ENCODE peak calls at places on chromosome 13, in five cellular contexts. One of them, this sample, is unnamed.

GRCh38 chr13:104816716-104817115 is 1718.7 kb downstream of the EFNB2 start:
- DNase-seq in HCT116: no peak
- DNase-seq in H1: no peak
- DNase-seq in SK-N-SH: no peak
- DNase-seq in GM12878: no peak
- DNase-seq in this sample: no peak

GRCh38 chr13:107271226-107271625 is 703.3 kb upstream of the ARGLU1 start:
- DNase-seq in H1: peak; percentile 49
- DNase-seq in GM12878: no peak
- DNase-seq in SK-N-SH: peak; percentile 36
- DNase-seq in HCT116: no peak
- DNase-seq in this sample: no peak

GRCh38 chr13:114147803-114148520 is 15.5 kb upstream of the RASA3 start:
- DNase-seq in H1: no peak
- DNase-seq in GM12878: no peak
- DNase-seq in SK-N-SH: peak; percentile 5
- DNase-seq in HCT116: no peak
- DNase-seq in this sample: no peak

GRCh38 chr13:92259523-92259922 is 861.1 kb downstream of the GPC5 start:
- DNase-seq in GM12878: no peak
- DNase-seq in H1: no peak
- DNase-seq in HCT116: no peak
- DNase-seq in SK-N-SH: no peak
- DNase-seq in this sample: no peak

GRCh38 chr13:52319876-52320275 is 86.1 kb downstream of the THSD1 start:
- DNase-seq in H1: no peak
- DNase-seq in HCT116: no peak
- DNase-seq in SK-N-SH: no peak
- DNase-seq in GM12878: no peak
- DNase-seq in this sample: no peak

GRCh38 chr13:39656325-39656677 is 839 bp downstream of the COG6 start:
- DNase-seq in H1: no peak
- DNase-seq in SK-N-SH: no peak
- DNase-seq in HCT116: no peak
- DNase-seq in GM12878: no peak
- DNase-seq in this sample: no peak

GRCh38 chr13:111526922-111527321 is 206.5 kb downstream of the TEX29 start:
- DNase-seq in SK-N-SH: no peak
- DNase-seq in GM12878: no peak
- DNase-seq in HCT116: no peak
- DNase-seq in H1: no peak
- DNase-seq in this sample: no peak

GRCh38 chr13:46040763-46041162 is 11.8 kb downstream of the ZC3H13 start:
- DNase-seq in SK-N-SH: no peak
- DNase-seq in HCT116: no peak
- DNase-seq in H1: no peak
- DNase-seq in GM12878: no peak
- DNase-seq in this sample: no peak

GRCh38 chr13:83372786-83373185 is 509.5 kb downstream of the SLITRK1 start:
- DNase-seq in SK-N-SH: no peak
- DNase-seq in GM12878: no peak
- DNase-seq in HCT116: no peak
- DNase-seq in H1: no peak
- DNase-seq in this sample: no peak

GRCh38 chr13:53311561-53311960 is 282.9 kb downstream of the OLFM4 start:
- DNase-seq in GM12878: no peak
- DNase-seq in H1: no peak
- DNase-seq in HCT116: no peak
- DNase-seq in SK-N-SH: no peak
- DNase-seq in this sample: no peak

GRCh38 chr13:112229445-112229844 is 146.7 kb upstream of the SPACA7 start:
- DNase-seq in HCT116: no peak
- DNase-seq in SK-N-SH: no peak
- DNase-seq in H1: no peak
- DNase-seq in GM12878: no peak
- DNase-seq in this sample: no peak

GRCh38 chr13:97505022-97505421 is 71.1 kb downstream of the RAP2A start:
- DNase-seq in GM12878: no peak
- DNase-seq in HCT116: no peak
- DNase-seq in SK-N-SH: no peak
- DNase-seq in H1: no peak
- DNase-seq in this sample: no peak

GRCh38 chr13:95707442-95708389 is 30.8 kb downstream of the DNAJC3 start:
- DNase-seq in GM12878: no peak
- DNase-seq in HCT116: no peak
- DNase-seq in H1: no peak
- DNase-seq in SK-N-SH: no peak
- DNase-seq in this sample: no peak

GRCh38 chr13:40518481-40518882 is 148.0 kb downstream of the FOXO1 start:
- DNase-seq in HCT116: no peak
- DNase-seq in H1: peak; percentile 28
- DNase-seq in SK-N-SH: no peak
- DNase-seq in GM12878: peak; percentile 60
- DNase-seq in this sample: no peak

GRCh38 chr13:27556109-27556508 is 64.2 kb downstream of the LNX2 start:
- DNase-seq in H1: no peak
- DNase-seq in HCT116: no peak
- DNase-seq in SK-N-SH: no peak
- DNase-seq in GM12878: no peak
- DNase-seq in this sample: peak; percentile 13

GRCh38 chr13:85521586-85521985 is 277.6 kb downstream of the SLITRK6 start:
- DNase-seq in H1: no peak
- DNase-seq in GM12878: no peak
- DNase-seq in HCT116: no peak
- DNase-seq in SK-N-SH: no peak
- DNase-seq in this sample: no peak

GRCh38 chr13:35965226-35965927 is 165.8 kb downstream of the DCLK1 start:
- DNase-seq in GM12878: no peak
- DNase-seq in HCT116: no peak
- DNase-seq in SK-N-SH: peak; percentile 74
- DNase-seq in H1: no peak
- DNase-seq in this sample: no peak

GRCh38 chr13:31965361-31966066 is 66.1 kb upstream of the FRY start:
- DNase-seq in GM12878: peak; percentile 84
- DNase-seq in SK-N-SH: no peak
- DNase-seq in H1: no peak
- DNase-seq in HCT116: no peak
- DNase-seq in this sample: no peak

GRCh38 chr13:109140054-109140776 is 510.8 kb downstream of the MYO16 start:
- DNase-seq in H1: no peak
- DNase-seq in GM12878: no peak
- DNase-seq in HCT116: no peak
- DNase-seq in SK-N-SH: peak; percentile 66
- DNase-seq in this sample: no peak

GRCh38 chr13:99585609-99586008 is 84.3 kb downstream of the TM9SF2 start:
- DNase-seq in SK-N-SH: no peak
- DNase-seq in H1: no peak
- DNase-seq in GM12878: no peak
- DNase-seq in HCT116: no peak
- DNase-seq in this sample: no peak

GRCh38 chr13:49000247-49000646 is 24.5 kb downstream of the FNDC3A start:
- DNase-seq in SK-N-SH: no peak
- DNase-seq in H1: no peak
- DNase-seq in GM12878: no peak
- DNase-seq in HCT116: no peak
- DNase-seq in this sample: no peak

GRCh38 chr13:85864963-85865530 is 65.8 kb upstream of the SLITRK6 start:
- DNase-seq in SK-N-SH: peak; percentile 22
- DNase-seq in GM12878: no peak
- DNase-seq in HCT116: peak; percentile 10
- DNase-seq in H1: no peak
- DNase-seq in this sample: peak; percentile 67

GRCh38 chr13:113907637-113908617 is 44.1 kb upstream of the GAS6 start:
- DNase-seq in SK-N-SH: no peak
- DNase-seq in HCT116: no peak
- DNase-seq in GM12878: no peak
- DNase-seq in H1: no peak
- DNase-seq in this sample: no peak

GRCh38 chr13:20924758-20925394 is 22.3 kb upstream of the XPO4 start:
- DNase-seq in H1: peak; percentile 88
- DNase-seq in GM12878: no peak
- DNase-seq in SK-N-SH: peak; percentile 59
- DNase-seq in HCT116: peak; percentile 70
- DNase-seq in this sample: peak; percentile 75

GRCh38 chr13:43058318-43058674 is 34.9 kb downstream of the DNAJC15 start:
- DNase-seq in H1: no peak
- DNase-seq in SK-N-SH: no peak
- DNase-seq in GM12878: no peak
- DNase-seq in HCT116: peak; percentile 87
- DNase-seq in this sample: no peak

GRCh38 chr13:23558675-23559536 is 11.3 kb upstream of the TNFRSF19 start:
- DNase-seq in GM12878: no peak
- DNase-seq in H1: no peak
- DNase-seq in SK-N-SH: peak; percentile 31
- DNase-seq in HCT116: peak; percentile 10
- DNase-seq in this sample: no peak

GRCh38 chr13:95564091-95564490 is 11.6 kb downstream of the CLDN10 start:
- DNase-seq in H1: no peak
- DNase-seq in GM12878: no peak
- DNase-seq in HCT116: no peak
- DNase-seq in SK-N-SH: no peak
- DNase-seq in this sample: no peak

GRCh38 chr13:90717451-90717936 is 630.0 kb upstream of the MIR17HG start:
- DNase-seq in H1: no peak
- DNase-seq in SK-N-SH: no peak
- DNase-seq in GM12878: no peak
- DNase-seq in HCT116: peak; percentile 22
- DNase-seq in this sample: no peak

DNA sequence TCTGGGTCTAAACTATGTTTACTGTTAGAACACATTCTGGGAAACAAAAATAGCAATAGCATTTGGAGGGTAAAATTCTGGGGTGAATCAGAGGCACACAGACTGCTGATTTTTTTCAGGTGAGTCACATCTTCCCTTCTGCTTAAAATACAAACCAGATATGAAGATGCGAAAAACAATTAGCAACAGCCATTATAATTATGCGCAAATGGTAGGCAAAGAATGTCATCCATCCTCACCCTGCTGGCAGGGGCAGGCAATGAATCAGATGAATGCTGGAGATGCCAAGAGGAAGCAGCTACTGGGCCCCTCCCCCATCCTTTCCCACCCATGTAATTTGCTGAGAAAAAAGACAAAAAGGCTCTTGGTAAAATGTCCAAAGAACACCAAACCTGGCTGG is 282.9 kb downstream of the KLF5 start:
- DNase-seq in H1: no peak
- DNase-seq in HCT116: no peak
- DNase-seq in SK-N-SH: no peak
- DNase-seq in GM12878: no peak
- DNase-seq in this sample: no peak
- TF ChIP-seq JUND in H1: no peak
- TF ChIP-seq JUND in HCT116: no peak
- TF ChIP-seq JUND in SK-N-SH: peak; percentile 43
- TF ChIP-seq JUND in GM12878: no peak
- TF ChIP-seq JUND in this sample: no peak

GRCh38 chr13:71806885-71807284 is 60.1 kb downstream of the DACH1 start:
- DNase-seq in H1: no peak
- DNase-seq in SK-N-SH: no peak
- DNase-seq in GM12878: no peak
- DNase-seq in HCT116: no peak
- DNase-seq in this sample: no peak
- TF ChIP-seq JUND in H1: no peak
- TF ChIP-seq JUND in SK-N-SH: no peak
- TF ChIP-seq JUND in GM12878: no peak
- TF ChIP-seq JUND in HCT116: no peak
- TF ChIP-seq JUND in this sample: no peak

GRCh38 chr13:44306401-44307192 is 67.0 kb upstream of the SERP2 start:
- DNase-seq in SK-N-SH: no peak
- DNase-seq in GM12878: no peak
- DNase-seq in H1: peak; percentile 57
- DNase-seq in HCT116: peak; percentile 99
- DNase-seq in this sample: no peak
- TF ChIP-seq JUND in SK-N-SH: peak; percentile 71
- TF ChIP-seq JUND in GM12878: no peak
- TF ChIP-seq JUND in H1: no peak
- TF ChIP-seq JUND in HCT116: no peak
- TF ChIP-seq JUND in this sample: no peak

GRCh38 chr13:50521750-50522149 is 321.7 kb downstream of the DLEU7 start:
- DNase-seq in HCT116: no peak
- DNase-seq in GM12878: no peak
- DNase-seq in SK-N-SH: no peak
- DNase-seq in H1: no peak
- DNase-seq in this sample: no peak

GRCh38 chr13:50519866-50520265 is 323.6 kb downstream of the DLEU7 start:
- DNase-seq in SK-N-SH: no peak
- DNase-seq in GM12878: no peak
- DNase-seq in HCT116: no peak
- DNase-seq in H1: no peak
- DNase-seq in this sample: no peak

GRCh38 chr13:50518131-50518530 is 325.4 kb downstream of the DLEU7 start:
- DNase-seq in HCT116: no peak
- DNase-seq in H1: no peak
- DNase-seq in GM12878: no peak
- DNase-seq in SK-N-SH: no peak
- DNase-seq in this sample: no peak

GRCh38 chr13:50521191-50521590 is 322.3 kb downstream of the DLEU7 start:
- DNase-seq in GM12878: no peak
- DNase-seq in SK-N-SH: no peak
- DNase-seq in H1: no peak
- DNase-seq in HCT116: no peak
- DNase-seq in this sample: no peak

DNA sequence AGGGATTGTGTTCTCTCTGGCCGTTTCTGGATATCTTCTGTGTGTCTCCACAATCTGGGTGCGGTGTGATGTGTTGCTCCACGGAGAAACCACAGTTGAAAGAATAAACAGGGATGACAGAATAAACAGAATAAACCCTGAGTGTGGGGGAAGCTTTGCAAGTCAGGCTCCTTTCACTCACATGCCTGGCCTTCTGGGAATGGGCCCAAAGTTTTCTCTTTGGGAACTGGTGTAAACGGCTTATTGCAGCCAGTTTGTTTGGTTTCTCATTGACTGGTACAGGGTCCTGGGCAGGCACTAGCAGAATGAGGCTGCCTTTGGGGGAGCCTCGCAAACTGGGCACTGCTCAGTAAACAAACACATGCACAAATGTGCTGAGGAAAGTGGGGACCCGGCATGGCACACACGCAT is 324.7 kb downstream of the DLEU7 start:
- DNase-seq in GM12878: no peak
- DNase-seq in SK-N-SH: no peak
- DNase-seq in HCT116: no peak
- DNase-seq in H1: no peak
- DNase-seq in this sample: no peak
- TF ChIP-seq JUND in GM12878: no peak
- TF ChIP-seq JUND in SK-N-SH: no peak
- TF ChIP-seq JUND in HCT116: no peak
- TF ChIP-seq JUND in H1: no peak
- TF ChIP-seq JUND in this sample: no peak

This sample was measured in T47D.